ENCODE peak calls at places on chromosomes 5 and 9, in seven cellular contexts. T is neuronal stem cell, O is mesendoderm, B is H1, U is H9, W is mesenchymal stem cell, N is trophoblast cell. L is an unnamed sample.
A peak's percentile ranks its signal among the peaks of the same experiment; 100 is the strongest.

GRCh38 chr9:33619666-33620404 is 95.8 kb downstream of the ANKRD18B start:
- DNase-seq in T (no peak), O (peak; percentile 88), B (no peak), U (no peak), W (peak; percentile 92), N (no peak), L (peak; percentile 97)

GRCh38 chr9:134492281-134492691 is 149.3 kb upstream of the COL5A1 start:
- DNase-seq in T (no peak), O (no peak), B (no peak), U (no peak), W (peak; percentile 95), N (peak; percentile 97), L (peak; percentile 91)

GRCh38 chr9:28135571-28135970 is 562.3 kb upstream of the C9orf72 start:
- DNase-seq in T (no peak), O (peak; percentile 62), B (no peak), U (no peak), W (peak; percentile 20), N (no peak), L (no peak)

GRCh38 chr5:149605998-149606721 is 24.9 kb downstream of the ARHGEF37 start:
- DNase-seq in T (no peak), O (no peak), B (no peak), U (no peak), W (peak; percentile 74), N (peak; percentile 94), L (peak; percentile 82)

GRCh38 chr5:94361832-94362754 is 256.3 kb downstream of the KIAA0825 start:
- DNase-seq in T (no peak), O (peak; percentile 93), B (no peak), U (peak; percentile 81), W (no peak), N (no peak), L (no peak)

GRCh38 chr9:93460689-93461413 is 7.5 kb upstream of the FAM120AOS start:
- DNase-seq in T (no peak), O (no peak), B (no peak), U (no peak), W (no peak), N (no peak), L (no peak)

GRCh38 chr9:96293481-96293880 is 8.5 kb downstream of the HSD17B3 start:
- DNase-seq in T (no peak), O (peak; percentile 31), B (no peak), U (no peak), W (peak; percentile 53), N (no peak), L (peak; percentile 72)

GRCh38 chr5:33283243-33283642 is 157.5 kb upstream of the TARS1 start:
- DNase-seq in T (no peak), O (no peak), B (no peak), U (no peak), W (no peak), N (no peak), L (no peak)

GRCh38 chr5:72835633-72836032 is 19.2 kb downstream of the TNPO1 start:
- DNase-seq in T (no peak), O (no peak), B (no peak), U (no peak), W (peak; percentile 44), N (no peak), L (no peak)

GRCh38 chr5:55303238-55303690 is 4.2 kb downstream of the DHX29 start:
- DNase-seq in T (no peak), O (no peak), B (no peak), U (no peak), W (peak; percentile 92), N (peak; percentile 43), L (peak; percentile 93)

GRCh38 chr9:13278368-13279246 is 885 bp downstream of the MPDZ start:
- DNase-seq in T (peak; percentile 57), O (peak; percentile 70), B (peak; percentile 68), U (peak; percentile 64), W (peak; percentile 81), N (peak; percentile 28), L (peak; percentile 74)

GRCh38 chr9:121717141-121717749 is 65.8 kb downstream of the DAB2IP start:
- DNase-seq in T (no peak), O (no peak), B (no peak), U (no peak), W (no peak), N (peak; percentile 86), L (no peak)

GRCh38 chr5:139090566-139090965 is 107.6 kb downstream of the SIL1 start:
- DNase-seq in T (no peak), O (no peak), B (no peak), U (no peak), W (no peak), N (no peak), L (no peak)

GRCh38 chr5:41511241-41511640 is 840 bp upstream of the PLCXD3 start:
- DNase-seq in T (no peak), O (no peak), B (no peak), U (no peak), W (no peak), N (no peak), L (no peak)

GRCh38 chr5:37787742-37788141 is 52.1 kb downstream of the GDNF start:
- DNase-seq in T (no peak), O (no peak), B (no peak), U (no peak), W (no peak), N (no peak), L (no peak)

GRCh38 chr5:79552984-79553383 is 39.0 kb upstream of the HOMER1 start:
- DNase-seq in T (no peak), O (no peak), B (no peak), U (no peak), W (no peak), N (no peak), L (peak; percentile 46)

GRCh38 chr9:26955222-26955903 is 849 bp upstream of the IFT74 start:
- DNase-seq in T (no peak), O (peak; percentile 31), B (no peak), U (no peak), W (peak; percentile 26), N (no peak), L (no peak)

DNA sequence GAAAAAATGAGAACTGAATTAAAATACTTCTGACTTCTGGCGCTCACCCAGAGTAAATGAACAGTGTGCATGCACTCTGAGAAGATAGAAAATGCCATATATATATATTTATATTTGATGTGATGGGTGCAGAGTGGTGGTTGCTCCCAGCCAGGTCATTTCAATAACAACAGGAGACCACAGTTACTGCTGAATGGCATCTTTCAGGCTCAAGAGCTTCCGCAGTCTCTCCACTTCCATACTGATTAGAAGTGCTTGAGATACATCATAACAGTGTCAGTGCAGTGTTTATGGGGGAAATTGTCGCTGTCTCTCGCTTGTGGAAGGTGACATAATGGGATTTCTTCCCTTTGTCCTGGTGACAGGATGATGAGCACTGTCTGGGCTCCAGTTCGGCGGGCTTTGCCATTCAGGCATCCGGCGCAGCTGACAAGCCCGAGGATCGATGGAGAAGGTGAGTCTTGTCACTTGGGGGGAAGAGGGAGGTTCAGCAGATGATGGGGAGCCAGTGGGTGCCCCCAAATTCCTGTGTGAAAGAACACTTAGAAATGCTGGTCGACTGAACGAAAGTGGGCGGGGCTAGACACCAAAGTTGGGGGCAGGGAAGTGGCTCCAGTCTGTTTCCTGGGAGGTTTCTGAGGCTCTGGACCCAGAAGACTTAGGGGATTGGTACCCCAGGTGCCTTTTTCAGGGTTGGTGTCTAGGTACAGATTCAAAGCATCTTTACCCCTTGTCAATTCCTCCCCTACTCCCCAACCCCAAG is 278.4 kb downstream of the ZSWIM6 start:
- DNase-seq in T (no peak), O (no peak), B (no peak), U (no peak), W (no peak), N (no peak), L (no peak)
- H4K8ac ChIP-seq in T (no peak overlapping the region), O (no peak overlapping the region), B (no peak overlapping the region), U (no peak overlapping the region), W (no peak overlapping the region), N (no peak overlapping the region), L (no peak overlapping the region)

GRCh38 chr9:6870149-6870548 is 112.4 kb downstream of the KDM4C start:
- DNase-seq in T (no peak), O (no peak), B (no peak), U (no peak), W (no peak), N (no peak), L (no peak)

GRCh38 chr9:6876195-6876594 is 118.4 kb downstream of the KDM4C start:
- DNase-seq in T (no peak), O (no peak), B (no peak), U (no peak), W (no peak), N (peak; percentile 49), L (peak; percentile 23)

GRCh38 chr9:6870650-6871477 is 113.1 kb downstream of the KDM4C start:
- DNase-seq in T (no peak), O (peak; percentile 64), B (no peak), U (no peak), W (no peak), N (no peak), L (no peak)

GRCh38 chr9:6877671-6878161 is 119.9 kb downstream of the KDM4C start:
- DNase-seq in T (no peak), O (peak; percentile 88), B (no peak), U (no peak), W (peak; percentile 45), N (peak; percentile 79), L (peak; percentile 83)

DNA sequence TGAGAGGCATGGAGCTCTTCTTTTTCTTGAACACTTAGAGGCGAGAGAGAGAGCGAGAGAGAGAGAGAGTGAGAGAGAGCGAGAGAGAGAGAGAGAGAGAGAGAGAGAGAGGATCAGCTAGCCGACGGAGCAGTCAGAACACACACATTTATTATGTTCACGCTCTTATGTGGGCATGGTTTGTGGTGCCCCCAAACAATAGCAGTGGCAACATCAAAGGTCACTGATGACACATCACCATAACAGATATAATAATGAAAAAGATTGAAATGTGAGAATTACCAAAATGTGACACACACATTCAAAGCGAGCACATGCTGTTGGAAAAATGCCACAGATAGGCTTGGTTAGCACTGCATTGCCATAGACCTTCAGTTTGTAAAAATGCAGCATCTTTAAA is 116.1 kb downstream of the KDM4C start:
- DNase-seq in T (no peak), O (no peak), B (no peak), U (no peak), W (peak; percentile 2), N (no peak), L (peak; percentile 56)
- H4K8ac ChIP-seq in T (no peak overlapping the region), O (no peak overlapping the region), B (no peak overlapping the region), U (no peak overlapping the region), W (no peak overlapping the region), N (no peak overlapping the region), L (peak overlapping the region; percentile 5)

DNA sequence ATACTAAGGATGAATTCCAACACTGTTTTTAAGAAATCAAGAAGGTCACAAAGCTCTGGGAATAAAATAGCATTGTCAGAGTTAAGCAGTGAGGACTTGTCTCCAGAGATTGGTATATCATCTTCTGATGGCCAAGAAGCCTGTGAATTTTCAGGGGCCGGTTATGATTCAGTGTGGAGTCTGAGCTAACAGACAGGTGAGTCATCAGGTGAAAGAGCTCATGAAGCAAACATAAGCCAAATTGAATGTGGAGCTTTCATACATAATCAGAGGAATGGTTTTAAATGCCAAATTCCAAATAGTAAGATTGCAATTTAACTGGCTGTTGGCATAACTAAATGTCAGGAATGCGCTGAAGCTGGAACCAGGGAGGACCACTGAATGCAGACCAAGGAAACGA is 494.2 kb downstream of the MTRR start:
- DNase-seq in T (no peak), O (no peak), B (no peak), U (no peak), W (no peak), N (no peak), L (peak; percentile 8)
- H4K8ac ChIP-seq in T (no peak overlapping the region), O (no peak overlapping the region), B (no peak overlapping the region), U (no peak overlapping the region), W (no peak overlapping the region), N (no peak overlapping the region), L (no peak overlapping the region)

DNA sequence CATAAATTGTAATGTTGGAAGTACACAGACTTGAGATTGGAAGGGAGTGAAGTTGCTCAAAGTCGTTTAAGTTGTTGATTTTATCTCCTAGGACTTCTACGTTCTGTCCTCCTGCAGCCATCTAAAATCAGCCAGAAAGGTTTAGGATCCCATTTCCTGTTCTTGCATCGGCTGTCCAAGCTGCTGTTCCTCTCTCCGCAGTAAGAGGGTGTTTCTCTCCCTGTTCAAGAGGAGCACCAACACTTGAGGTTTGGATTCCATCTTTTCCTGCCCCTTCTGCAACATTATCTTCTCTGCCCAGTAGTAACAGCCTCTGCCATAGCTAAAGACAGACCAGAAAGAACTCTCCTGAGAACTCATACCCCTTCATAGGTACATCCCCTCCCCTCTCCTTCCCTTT is 373.4 kb downstream of the GADD45G start:
- DNase-seq in T (no peak), O (peak; percentile 79), B (no peak), U (peak; percentile 53), W (peak; percentile 57), N (no peak), L (peak; percentile 21)
- H4K8ac ChIP-seq in T (no peak overlapping the region), O (no peak overlapping the region), B (no peak overlapping the region), U (no peak overlapping the region), W (no peak overlapping the region), N (no peak overlapping the region), L (no peak overlapping the region)

L was measured in IMR-90.